ENCODE peak calls at places on chromosome 2, in four cellular contexts. One of them, this sample, is unnamed. For H3K9me3, the result is how much of the 10 kb centered on the place peaks cover.

GRCh38 chr2:128790541-128790944 is 471.9 kb upstream of the HS6ST1 start:
- DNase-seq in CD4-positive, alpha-beta T cell: no peak
- DNase-seq in naive thymus-derived CD4-positive, alpha-beta T cell: no peak
- DNase-seq in neural progenitor cell: no peak
- DNase-seq in this sample: no peak

GRCh38 chr2:167827352-167828097 is 419.9 kb downstream of the STK39 start:
- DNase-seq in CD4-positive, alpha-beta T cell: no peak
- DNase-seq in naive thymus-derived CD4-positive, alpha-beta T cell: no peak
- DNase-seq in neural progenitor cell: no peak
- DNase-seq in this sample: no peak

GRCh38 chr2:173545364-173545734 is 190.7 kb downstream of the CDCA7 start:
- DNase-seq in CD4-positive, alpha-beta T cell: no peak
- DNase-seq in naive thymus-derived CD4-positive, alpha-beta T cell: no peak
- DNase-seq in neural progenitor cell: no peak
- DNase-seq in this sample: no peak

GRCh38 chr2:207163815-207164747 is 1.7 kb downstream of the KLF7 start:
- DNase-seq in CD4-positive, alpha-beta T cell: no peak
- DNase-seq in naive thymus-derived CD4-positive, alpha-beta T cell: peak
- DNase-seq in neural progenitor cell: peak
- DNase-seq in this sample: no peak

GRCh38 chr2:76314621-76315020 is 603.9 kb upstream of the GCFC2 start:
- DNase-seq in CD4-positive, alpha-beta T cell: no peak
- DNase-seq in naive thymus-derived CD4-positive, alpha-beta T cell: no peak
- DNase-seq in neural progenitor cell: no peak
- DNase-seq in this sample: no peak

GRCh38 chr2:70962885-70963878 is 15.2 kb upstream of the ANKRD53 start:
- DNase-seq in CD4-positive, alpha-beta T cell: no peak
- DNase-seq in naive thymus-derived CD4-positive, alpha-beta T cell: no peak
- DNase-seq in neural progenitor cell: no peak
- DNase-seq in this sample: no peak

GRCh38 chr2:166671235-166671634 is 177.2 kb upstream of the SCN7A start:
- DNase-seq in CD4-positive, alpha-beta T cell: no peak
- DNase-seq in naive thymus-derived CD4-positive, alpha-beta T cell: no peak
- DNase-seq in neural progenitor cell: no peak
- DNase-seq in this sample: no peak

GRCh38 chr2:7745369-7745768 is 828.2 kb downstream of the RNF144A start:
- DNase-seq in CD4-positive, alpha-beta T cell: no peak
- DNase-seq in naive thymus-derived CD4-positive, alpha-beta T cell: no peak
- DNase-seq in neural progenitor cell: no peak
- DNase-seq in this sample: no peak

GRCh38 chr2:55419236-55419513 is 481 bp downstream of the CCDC88A start:
- DNase-seq in CD4-positive, alpha-beta T cell: peak
- DNase-seq in naive thymus-derived CD4-positive, alpha-beta T cell: no peak
- DNase-seq in neural progenitor cell: peak
- DNase-seq in this sample: no peak

GRCh38 chr2:142756430-142756829 is 121.0 kb upstream of the KYNU start:
- DNase-seq in CD4-positive, alpha-beta T cell: no peak
- DNase-seq in naive thymus-derived CD4-positive, alpha-beta T cell: no peak
- DNase-seq in neural progenitor cell: no peak
- DNase-seq in this sample: no peak

GRCh38 chr2:45895477-45895876 is 244.0 kb downstream of the PRKCE start:
- DNase-seq in CD4-positive, alpha-beta T cell: no peak
- DNase-seq in naive thymus-derived CD4-positive, alpha-beta T cell: no peak
- DNase-seq in neural progenitor cell: no peak
- DNase-seq in this sample: no peak

GRCh38 chr2:173400760-173401159 is 46.1 kb downstream of the CDCA7 start:
- DNase-seq in CD4-positive, alpha-beta T cell: no peak
- DNase-seq in naive thymus-derived CD4-positive, alpha-beta T cell: no peak
- DNase-seq in neural progenitor cell: peak
- DNase-seq in this sample: no peak

GRCh38 chr2:238987352-238987981 is 139.6 kb downstream of the TWIST2 start:
- DNase-seq in CD4-positive, alpha-beta T cell: no peak
- DNase-seq in naive thymus-derived CD4-positive, alpha-beta T cell: no peak
- DNase-seq in neural progenitor cell: peak
- DNase-seq in this sample: no peak

GRCh38 chr2:113974727-113975126 is 84.8 kb downstream of the ACTR3 start:
- DNase-seq in CD4-positive, alpha-beta T cell: no peak
- DNase-seq in naive thymus-derived CD4-positive, alpha-beta T cell: no peak
- DNase-seq in neural progenitor cell: no peak
- DNase-seq in this sample: no peak

GRCh38 chr2:185132501-185133041 is 534.2 kb downstream of the ZNF804A start:
- DNase-seq in CD4-positive, alpha-beta T cell: no peak
- DNase-seq in naive thymus-derived CD4-positive, alpha-beta T cell: no peak
- DNase-seq in neural progenitor cell: no peak
- DNase-seq in this sample: no peak

GRCh38 chr2:71858056-71858455 is 289.6 kb downstream of the CYP26B1 start:
- DNase-seq in CD4-positive, alpha-beta T cell: no peak
- DNase-seq in naive thymus-derived CD4-positive, alpha-beta T cell: no peak
- DNase-seq in neural progenitor cell: no peak
- DNase-seq in this sample: no peak

GRCh38 chr2:142585785-142586184 is 291.7 kb upstream of the KYNU start:
- DNase-seq in CD4-positive, alpha-beta T cell: no peak
- DNase-seq in naive thymus-derived CD4-positive, alpha-beta T cell: no peak
- DNase-seq in neural progenitor cell: no peak
- DNase-seq in this sample: no peak

GRCh38 chr2:190328748-190329147 is 9.1 kb upstream of the HIBCH start:
- DNase-seq in CD4-positive, alpha-beta T cell: no peak
- DNase-seq in naive thymus-derived CD4-positive, alpha-beta T cell: no peak
- DNase-seq in neural progenitor cell: no peak
- DNase-seq in this sample: no peak

GRCh38 chr2:139469985-139470384 is 689.8 kb upstream of the NXPH2 start:
- DNase-seq in CD4-positive, alpha-beta T cell: no peak
- DNase-seq in naive thymus-derived CD4-positive, alpha-beta T cell: no peak
- DNase-seq in neural progenitor cell: no peak
- DNase-seq in this sample: no peak

GRCh38 chr2:168097431-168097830 is 150.0 kb downstream of the STK39 start:
- DNase-seq in CD4-positive, alpha-beta T cell: no peak
- DNase-seq in naive thymus-derived CD4-positive, alpha-beta T cell: no peak
- DNase-seq in neural progenitor cell: no peak
- DNase-seq in this sample: no peak

GRCh38 chr2:230893881-230894781 is 29.4 kb downstream of the ITM2C start:
- DNase-seq in CD4-positive, alpha-beta T cell: no peak
- DNase-seq in naive thymus-derived CD4-positive, alpha-beta T cell: no peak
- DNase-seq in neural progenitor cell: peak
- DNase-seq in this sample: no peak

GRCh38 chr2:175806115-175806470 is 196.0 kb downstream of the LNPK start:
- DNase-seq in CD4-positive, alpha-beta T cell: no peak
- DNase-seq in naive thymus-derived CD4-positive, alpha-beta T cell: no peak
- DNase-seq in neural progenitor cell: peak
- DNase-seq in this sample: no peak

GRCh38 chr2:30433902-30434301 is 13.1 kb upstream of the LCLAT1 start:
- DNase-seq in CD4-positive, alpha-beta T cell: no peak
- DNase-seq in naive thymus-derived CD4-positive, alpha-beta T cell: no peak
- DNase-seq in neural progenitor cell: no peak
- DNase-seq in this sample: no peak

GRCh38 chr2:149720615-149721014 is 133.0 kb upstream of the MMADHC start:
- DNase-seq in CD4-positive, alpha-beta T cell: no peak
- DNase-seq in naive thymus-derived CD4-positive, alpha-beta T cell: no peak
- DNase-seq in neural progenitor cell: no peak
- DNase-seq in this sample: no peak

GRCh38 chr2:37672104-37672869 is 845 bp upstream of the CDC42EP3 start:
- DNase-seq in CD4-positive, alpha-beta T cell: peak
- DNase-seq in naive thymus-derived CD4-positive, alpha-beta T cell: peak
- DNase-seq in neural progenitor cell: peak
- DNase-seq in this sample: peak

GRCh38 chr2:189214484-189214883 is 34.9 kb upstream of the COL5A2 start:
- DNase-seq in CD4-positive, alpha-beta T cell: no peak
- DNase-seq in naive thymus-derived CD4-positive, alpha-beta T cell: no peak
- DNase-seq in neural progenitor cell: no peak
- DNase-seq in this sample: no peak

GRCh38 chr2:94979406-94980375 is 45.8 kb upstream of the MAL start:
- DNase-seq in CD4-positive, alpha-beta T cell: no peak
- DNase-seq in naive thymus-derived CD4-positive, alpha-beta T cell: no peak
- DNase-seq in neural progenitor cell: no peak
- DNase-seq in this sample: no peak

GRCh38 chr2:168449419-168449818 is 6.7 kb upstream of the CERS6 start:
- DNase-seq in CD4-positive, alpha-beta T cell: no peak
- DNase-seq in naive thymus-derived CD4-positive, alpha-beta T cell: no peak
- DNase-seq in neural progenitor cell: no peak
- DNase-seq in this sample: no peak

GRCh38 chr2:126317797-126318431 is 338.0 kb upstream of the GYPC start:
- DNase-seq in CD4-positive, alpha-beta T cell: no peak
- DNase-seq in naive thymus-derived CD4-positive, alpha-beta T cell: no peak
- DNase-seq in neural progenitor cell: no peak
- DNase-seq in this sample: no peak

GRCh38 chr2:70321377-70321776 is 19.5 kb upstream of the FAM136A start:
- DNase-seq in CD4-positive, alpha-beta T cell: no peak
- DNase-seq in naive thymus-derived CD4-positive, alpha-beta T cell: no peak
- DNase-seq in neural progenitor cell: no peak
- DNase-seq in this sample: no peak

GRCh38 chr2:1799174-1799573 is 54.9 kb upstream of the PXDN start:
- DNase-seq in CD4-positive, alpha-beta T cell: no peak
- DNase-seq in naive thymus-derived CD4-positive, alpha-beta T cell: no peak
- DNase-seq in neural progenitor cell: no peak
- DNase-seq in this sample: no peak

GRCh38 chr2:100646039-100646438 is 83.2 kb downstream of the PDCL3 start:
- DNase-seq in CD4-positive, alpha-beta T cell: no peak
- DNase-seq in naive thymus-derived CD4-positive, alpha-beta T cell: no peak
- DNase-seq in neural progenitor cell: no peak
- DNase-seq in this sample: no peak

GRCh38 chr2:73290049-73290839 is 3.1 kb downstream of the EGR4 start:
- DNase-seq in CD4-positive, alpha-beta T cell: peak
- DNase-seq in naive thymus-derived CD4-positive, alpha-beta T cell: peak
- DNase-seq in neural progenitor cell: peak
- DNase-seq in this sample: peak

GRCh38 chr2:39202639-39203369 is 41.0 kb downstream of the CDKL4 start:
- DNase-seq in CD4-positive, alpha-beta T cell: no peak
- DNase-seq in naive thymus-derived CD4-positive, alpha-beta T cell: no peak
- DNase-seq in neural progenitor cell: no peak
- DNase-seq in this sample: no peak

GRCh38 chr2:98796775-98797544 is 66.0 kb upstream of the MGAT4A start:
- DNase-seq in CD4-positive, alpha-beta T cell: no peak
- DNase-seq in naive thymus-derived CD4-positive, alpha-beta T cell: no peak
- DNase-seq in neural progenitor cell: no peak
- DNase-seq in this sample: no peak

GRCh38 chr2:160736629-160737028 is 243.0 kb upstream of the RBMS1 start:
- DNase-seq in CD4-positive, alpha-beta T cell: no peak
- DNase-seq in naive thymus-derived CD4-positive, alpha-beta T cell: no peak
- DNase-seq in neural progenitor cell: no peak
- DNase-seq in this sample: no peak

GRCh38 chr2:4693266-4693665 is 989.9 kb downstream of the DCDC2C start:
- DNase-seq in CD4-positive, alpha-beta T cell: no peak
- DNase-seq in naive thymus-derived CD4-positive, alpha-beta T cell: no peak
- DNase-seq in neural progenitor cell: no peak
- DNase-seq in this sample: no peak
- H3K9me3 ChIP-seq in CD4-positive, alpha-beta T cell: under half
- H3K9me3 ChIP-seq in naive thymus-derived CD4-positive, alpha-beta T cell: under half
- H3K9me3 ChIP-seq in neural progenitor cell: under half
- H3K9me3 ChIP-seq in this sample: under half

GRCh38 chr2:234957533-234958135 is 5.8 kb downstream of the SH3BP4 start:
- DNase-seq in CD4-positive, alpha-beta T cell: no peak
- DNase-seq in naive thymus-derived CD4-positive, alpha-beta T cell: no peak
- DNase-seq in neural progenitor cell: no peak
- DNase-seq in this sample: no peak
- H3K9me3 ChIP-seq in CD4-positive, alpha-beta T cell: under half
- H3K9me3 ChIP-seq in naive thymus-derived CD4-positive, alpha-beta T cell: under half
- H3K9me3 ChIP-seq in neural progenitor cell: under half
- H3K9me3 ChIP-seq in this sample: under half

GRCh38 chr2:132517386-132517785 is 100.8 kb downstream of the GPR39 start:
- DNase-seq in CD4-positive, alpha-beta T cell: no peak
- DNase-seq in naive thymus-derived CD4-positive, alpha-beta T cell: no peak
- DNase-seq in neural progenitor cell: no peak
- DNase-seq in this sample: no peak

GRCh38 chr2:132519566-132519965 is 103.0 kb downstream of the GPR39 start:
- DNase-seq in CD4-positive, alpha-beta T cell: no peak
- DNase-seq in naive thymus-derived CD4-positive, alpha-beta T cell: no peak
- DNase-seq in neural progenitor cell: no peak
- DNase-seq in this sample: no peak

GRCh38 chr2:132521321-132521720 is 104.7 kb downstream of the GPR39 start:
- DNase-seq in CD4-positive, alpha-beta T cell: no peak
- DNase-seq in naive thymus-derived CD4-positive, alpha-beta T cell: no peak
- DNase-seq in neural progenitor cell: no peak
- DNase-seq in this sample: no peak

GRCh38 chr2:132522901-132523300 is 106.3 kb downstream of the GPR39 start:
- DNase-seq in CD4-positive, alpha-beta T cell: no peak
- DNase-seq in naive thymus-derived CD4-positive, alpha-beta T cell: no peak
- DNase-seq in neural progenitor cell: no peak
- DNase-seq in this sample: no peak
- H3K9me3 ChIP-seq in CD4-positive, alpha-beta T cell: under half
- H3K9me3 ChIP-seq in naive thymus-derived CD4-positive, alpha-beta T cell: under half
- H3K9me3 ChIP-seq in neural progenitor cell: under half
- H3K9me3 ChIP-seq in this sample: under half

GRCh38 chr2:225612636-225613035 is 213.1 kb downstream of the NYAP2 start:
- DNase-seq in CD4-positive, alpha-beta T cell: no peak
- DNase-seq in naive thymus-derived CD4-positive, alpha-beta T cell: no peak
- DNase-seq in neural progenitor cell: no peak
- DNase-seq in this sample: no peak
- H3K9me3 ChIP-seq in CD4-positive, alpha-beta T cell: under half
- H3K9me3 ChIP-seq in naive thymus-derived CD4-positive, alpha-beta T cell: under half
- H3K9me3 ChIP-seq in neural progenitor cell: under half
- H3K9me3 ChIP-seq in this sample: under half

GRCh38 chr2:118813601-118814000 is 33.8 kb downstream of the EN1 start:
- DNase-seq in CD4-positive, alpha-beta T cell: no peak
- DNase-seq in naive thymus-derived CD4-positive, alpha-beta T cell: no peak
- DNase-seq in neural progenitor cell: peak
- DNase-seq in this sample: no peak

GRCh38 chr2:118812530-118812929 is 34.9 kb downstream of the EN1 start:
- DNase-seq in CD4-positive, alpha-beta T cell: no peak
- DNase-seq in naive thymus-derived CD4-positive, alpha-beta T cell: no peak
- DNase-seq in neural progenitor cell: peak
- DNase-seq in this sample: no peak

GRCh38 chr2:118811514-118811913 is 35.9 kb downstream of the EN1 start:
- DNase-seq in CD4-positive, alpha-beta T cell: no peak
- DNase-seq in naive thymus-derived CD4-positive, alpha-beta T cell: no peak
- DNase-seq in neural progenitor cell: no peak
- DNase-seq in this sample: no peak

GRCh38 chr2:118808429-118808809 is 39.0 kb downstream of the EN1 start:
- DNase-seq in CD4-positive, alpha-beta T cell: no peak
- DNase-seq in naive thymus-derived CD4-positive, alpha-beta T cell: no peak
- DNase-seq in neural progenitor cell: peak
- DNase-seq in this sample: no peak

GRCh38 chr2:118810766-118811165 is 36.7 kb downstream of the EN1 start:
- DNase-seq in CD4-positive, alpha-beta T cell: no peak
- DNase-seq in naive thymus-derived CD4-positive, alpha-beta T cell: no peak
- DNase-seq in neural progenitor cell: no peak
- DNase-seq in this sample: no peak
- H3K9me3 ChIP-seq in CD4-positive, alpha-beta T cell: under half
- H3K9me3 ChIP-seq in naive thymus-derived CD4-positive, alpha-beta T cell: under half
- H3K9me3 ChIP-seq in neural progenitor cell: under half
- H3K9me3 ChIP-seq in this sample: under half

GRCh38 chr2:57107353-57107752 is 923.6 kb downstream of the CCDC85A start:
- DNase-seq in CD4-positive, alpha-beta T cell: no peak
- DNase-seq in naive thymus-derived CD4-positive, alpha-beta T cell: no peak
- DNase-seq in neural progenitor cell: no peak
- DNase-seq in this sample: no peak
- H3K9me3 ChIP-seq in CD4-positive, alpha-beta T cell: under half
- H3K9me3 ChIP-seq in naive thymus-derived CD4-positive, alpha-beta T cell: under half
- H3K9me3 ChIP-seq in neural progenitor cell: under half
- H3K9me3 ChIP-seq in this sample: under half

GRCh38 chr2:153588408-153588807 is 109.8 kb upstream of the RPRM start:
- DNase-seq in CD4-positive, alpha-beta T cell: no peak
- DNase-seq in naive thymus-derived CD4-positive, alpha-beta T cell: no peak
- DNase-seq in neural progenitor cell: no peak
- DNase-seq in this sample: no peak
- H3K9me3 ChIP-seq in CD4-positive, alpha-beta T cell: under half
- H3K9me3 ChIP-seq in naive thymus-derived CD4-positive, alpha-beta T cell: under half
- H3K9me3 ChIP-seq in neural progenitor cell: under half
- H3K9me3 ChIP-seq in this sample: under half

This sample was measured in T-helper 17 cell.